ENCODE peak calls at places on chromosomes 16 and 17, in six cellular contexts. X is LHCN-M2, C is ACHN, R is SK-N-SH, J is cardiac septum, P is T-helper 1 cell. O is an unnamed sample.

GRCh38 chr17:45265823-45266222 is 3.9 kb upstream of the SPATA32 start:
- DNase-seq in C (peak; percentile 95), X (peak; percentile 95), R (no peak), J (no peak), P (no peak), O (peak; percentile 77)

GRCh38 chr16:16018705-16019104 is 69.3 kb downstream of the ABCC1 start:
- DNase-seq in X (peak; percentile 46), P (no peak), J (no peak), R (no peak), C (no peak), O (no peak)

GRCh38 chr17:15341385-15341849 is at the start of gene TEKT3:
- DNase-seq in P (no peak), X (peak; percentile 32), C (peak; percentile 68), J (peak; percentile 89), R (peak; percentile 94), O (peak; percentile 65)

GRCh38 chr17:79747508-79748295 is 17.0 kb downstream of the ENPP7 start:
- DNase-seq in P (no peak), X (no peak), J (no peak), R (peak; percentile 81), C (no peak), O (no peak)

GRCh38 chr17:1958134-1958881 is 66.8 kb downstream of the RTN4RL1 start:
- DNase-seq in P (no peak), R (no peak), J (no peak), C (no peak), X (peak; percentile 93), O (peak; percentile 90)

GRCh38 chr16:69188716-69189115 is 1.8 kb downstream of the SNTB2 start:
- DNase-seq in P (no peak), X (peak; percentile 58), C (peak; percentile 38), R (no peak), J (no peak), O (peak; percentile 64)

GRCh38 chr16:31704138-31704537 is 169.5 kb upstream of the ZNF267 start:
- DNase-seq in R (no peak), C (no peak), J (no peak), P (no peak), X (no peak), O (no peak)

GRCh38 chr17:17506893-17507464 is 10.8 kb upstream of the RASD1 start:
- DNase-seq in X (no peak), C (no peak), R (peak; percentile 48), P (no peak), J (peak; percentile 86), O (peak; percentile 95)

GRCh38 chr17:7572588-7573323 is 6.7 kb upstream of the CD68 start:
- DNase-seq in X (peak; percentile 99), P (peak; percentile 100), C (peak; percentile 99), R (peak; percentile 97), J (peak; percentile 99), O (peak; percentile 99)